ENCODE peak calls at places on chromosome 10, in eight cellular contexts. One of them, this sample, is unnamed.

GRCh38 chr10:6936931-6937330 is 356.9 kb upstream of the PRKCQ start:
- DNase-seq in naive thymus-derived CD4-positive, alpha-beta T cell: no peak
- DNase-seq in psoas muscle: no peak
- DNase-seq in LoVo: no peak
- DNase-seq in C1 segment of cervical spinal cord: no peak
- DNase-seq in Panc1: no peak
- DNase-seq in T-helper 9 cell: no peak
- DNase-seq in fibroblast of mammary gland: no peak
- DNase-seq in this sample: no peak

GRCh38 chr10:101693701-101694055 is 1.3 kb downstream of the FBXW4 start:
- DNase-seq in C1 segment of cervical spinal cord: no peak
- DNase-seq in T-helper 9 cell: no peak
- DNase-seq in Panc1: no peak
- DNase-seq in fibroblast of mammary gland: peak; percentile 64
- DNase-seq in LoVo: peak; percentile 33
- DNase-seq in naive thymus-derived CD4-positive, alpha-beta T cell: no peak
- DNase-seq in psoas muscle: no peak
- DNase-seq in this sample: peak; percentile 83

GRCh38 chr10:4059471-4060138 is 274.6 kb upstream of the KLF6 start:
- DNase-seq in Panc1: no peak
- DNase-seq in C1 segment of cervical spinal cord: no peak
- DNase-seq in psoas muscle: no peak
- DNase-seq in LoVo: peak; percentile 24
- DNase-seq in T-helper 9 cell: no peak
- DNase-seq in naive thymus-derived CD4-positive, alpha-beta T cell: peak; percentile 38
- DNase-seq in fibroblast of mammary gland: no peak
- DNase-seq in this sample: no peak

GRCh38 chr10:119428789-119429188 is 113.7 kb downstream of the RGS10 start:
- DNase-seq in T-helper 9 cell: no peak
- DNase-seq in LoVo: peak; percentile 24
- DNase-seq in psoas muscle: no peak
- DNase-seq in C1 segment of cervical spinal cord: no peak
- DNase-seq in Panc1: no peak
- DNase-seq in fibroblast of mammary gland: peak; percentile 77
- DNase-seq in naive thymus-derived CD4-positive, alpha-beta T cell: no peak
- DNase-seq in this sample: no peak

GRCh38 chr10:67079126-67079525 is 153.3 kb downstream of the LRRTM3 start:
- DNase-seq in LoVo: no peak
- DNase-seq in fibroblast of mammary gland: no peak
- DNase-seq in C1 segment of cervical spinal cord: no peak
- DNase-seq in Panc1: no peak
- DNase-seq in naive thymus-derived CD4-positive, alpha-beta T cell: no peak
- DNase-seq in T-helper 9 cell: no peak
- DNase-seq in psoas muscle: no peak
- DNase-seq in this sample: peak; percentile 64

GRCh38 chr10:42783181-42783549 is 570 bp downstream of the BMS1 start:
- DNase-seq in Panc1: no peak
- DNase-seq in fibroblast of mammary gland: peak; percentile 55
- DNase-seq in C1 segment of cervical spinal cord: no peak
- DNase-seq in naive thymus-derived CD4-positive, alpha-beta T cell: no peak
- DNase-seq in T-helper 9 cell: no peak
- DNase-seq in psoas muscle: no peak
- DNase-seq in LoVo: peak; percentile 32
- DNase-seq in this sample: peak; percentile 62

GRCh38 chr10:74743401-74743800 is 83.0 kb upstream of the KAT6B start:
- DNase-seq in C1 segment of cervical spinal cord: no peak
- DNase-seq in LoVo: no peak
- DNase-seq in psoas muscle: no peak
- DNase-seq in fibroblast of mammary gland: no peak
- DNase-seq in T-helper 9 cell: no peak
- DNase-seq in naive thymus-derived CD4-positive, alpha-beta T cell: no peak
- DNase-seq in Panc1: no peak
- DNase-seq in this sample: no peak

GRCh38 chr10:58152698-58153263 is 114.9 kb downstream of the IPMK start:
- DNase-seq in LoVo: peak; percentile 31
- DNase-seq in Panc1: no peak
- DNase-seq in fibroblast of mammary gland: peak; percentile 75
- DNase-seq in C1 segment of cervical spinal cord: no peak
- DNase-seq in psoas muscle: no peak
- DNase-seq in T-helper 9 cell: peak; percentile 2
- DNase-seq in naive thymus-derived CD4-positive, alpha-beta T cell: peak; percentile 10
- DNase-seq in this sample: peak; percentile 48

GRCh38 chr10:91022924-91023707 is 102.2 kb upstream of the ANKRD1 start:
- DNase-seq in Panc1: no peak
- DNase-seq in psoas muscle: no peak
- DNase-seq in fibroblast of mammary gland: no peak
- DNase-seq in LoVo: no peak
- DNase-seq in T-helper 9 cell: no peak
- DNase-seq in naive thymus-derived CD4-positive, alpha-beta T cell: no peak
- DNase-seq in C1 segment of cervical spinal cord: peak; percentile 34
- DNase-seq in this sample: no peak

GRCh38 chr10:105041956-105042355 is 400.9 kb downstream of the SORCS3 start:
- DNase-seq in psoas muscle: no peak
- DNase-seq in naive thymus-derived CD4-positive, alpha-beta T cell: no peak
- DNase-seq in Panc1: no peak
- DNase-seq in T-helper 9 cell: no peak
- DNase-seq in C1 segment of cervical spinal cord: no peak
- DNase-seq in fibroblast of mammary gland: no peak
- DNase-seq in LoVo: peak; percentile 9
- DNase-seq in this sample: no peak

GRCh38 chr10:124498071-124498470 is 36.4 kb downstream of the LHPP start:
- DNase-seq in psoas muscle: no peak
- DNase-seq in C1 segment of cervical spinal cord: no peak
- DNase-seq in naive thymus-derived CD4-positive, alpha-beta T cell: no peak
- DNase-seq in Panc1: no peak
- DNase-seq in fibroblast of mammary gland: no peak
- DNase-seq in T-helper 9 cell: no peak
- DNase-seq in LoVo: no peak
- DNase-seq in this sample: no peak

GRCh38 chr10:129852829-129853228 is 111.2 kb downstream of the EBF3 start:
- DNase-seq in LoVo: no peak
- DNase-seq in T-helper 9 cell: no peak
- DNase-seq in Panc1: no peak
- DNase-seq in fibroblast of mammary gland: no peak
- DNase-seq in C1 segment of cervical spinal cord: no peak
- DNase-seq in psoas muscle: no peak
- DNase-seq in naive thymus-derived CD4-positive, alpha-beta T cell: no peak
- DNase-seq in this sample: no peak

GRCh38 chr10:102670871-102671434 is 26.7 kb downstream of the TRIM8 start:
- DNase-seq in fibroblast of mammary gland: no peak
- DNase-seq in Panc1: no peak
- DNase-seq in T-helper 9 cell: no peak
- DNase-seq in C1 segment of cervical spinal cord: no peak
- DNase-seq in naive thymus-derived CD4-positive, alpha-beta T cell: no peak
- DNase-seq in psoas muscle: no peak
- DNase-seq in LoVo: no peak
- DNase-seq in this sample: peak; percentile 66

GRCh38 chr10:4241724-4242345 is 456.8 kb upstream of the KLF6 start:
- DNase-seq in psoas muscle: no peak
- DNase-seq in naive thymus-derived CD4-positive, alpha-beta T cell: no peak
- DNase-seq in Panc1: peak; percentile 51
- DNase-seq in C1 segment of cervical spinal cord: no peak
- DNase-seq in fibroblast of mammary gland: peak; percentile 100
- DNase-seq in T-helper 9 cell: no peak
- DNase-seq in LoVo: no peak
- DNase-seq in this sample: no peak

GRCh38 chr10:132743925-132744490 is 41.9 kb downstream of the NKX6-2 start:
- DNase-seq in Panc1: no peak
- DNase-seq in C1 segment of cervical spinal cord: no peak
- DNase-seq in psoas muscle: no peak
- DNase-seq in LoVo: no peak
- DNase-seq in T-helper 9 cell: no peak
- DNase-seq in fibroblast of mammary gland: peak; percentile 2
- DNase-seq in naive thymus-derived CD4-positive, alpha-beta T cell: no peak
- DNase-seq in this sample: no peak

GRCh38 chr10:69051303-69051702 is 36.6 kb upstream of the SRGN start:
- DNase-seq in T-helper 9 cell: no peak
- DNase-seq in fibroblast of mammary gland: peak; percentile 77
- DNase-seq in psoas muscle: peak; percentile 33
- DNase-seq in naive thymus-derived CD4-positive, alpha-beta T cell: no peak
- DNase-seq in C1 segment of cervical spinal cord: peak; percentile 7
- DNase-seq in LoVo: no peak
- DNase-seq in Panc1: no peak
- DNase-seq in this sample: no peak

This sample was measured in erythroblast.